ENCODE peak calls at places on chromosomes 4 and X, in ten cellular contexts. S is stimulated activated CD4-positive, alpha-beta T cell treated with anti-CD3 and anti-CD28 coated beads, Interleukin-2, amount 100 ng/mL, for 24 hours; C is EH; T is AG09319; Z is tibial nerve; F is NCI-H510A treated with DMSO at 0.1 percent for 48 hours; X is endothelial cell of umbilical vein; L is substantia nigra; H is activated CD4-positive, alpha-beta T cell treated with anti-CD3 and anti-CD28 coated beads, Interleukin-2, amount 10 ng/mL, durations not matched to agents 7 days and 5 days; K is C1 segment of cervical spinal cord. Q is an unnamed sample.

GRCh38 chr4:10808591-10808990 is 124.0 kb upstream of the CLNK start:
- DNase-seq in H (no peak), Z (no peak), S (no peak), K (peak; percentile 74), T (no peak), F (no peak), C (peak; percentile 12), L (peak; percentile 67), X (no peak), Q (no peak)

GRCh38 chr4:62717144-62717543 is 1517.0 kb downstream of the ADGRL3 start:
- DNase-seq in C (no peak), Z (no peak), K (no peak), L (no peak), S (no peak), T (no peak), H (no peak), F (no peak), X (no peak), Q (no peak)

GRCh38 chrX:77493677-77494553 is 46.7 kb downstream of the FGF16 start:
- DNase-seq in T (peak; percentile 10), C (peak; percentile 87), S (no peak), K (no peak), F (no peak), X (no peak), H (no peak), L (no peak), Z (no peak), Q (no peak)

GRCh38 chrX:42725196-42725595 is 52.8 kb downstream of the PPP1R2C start:
- DNase-seq in X (no peak), S (no peak), C (no peak), H (no peak), L (no peak), K (no peak), Z (no peak), F (no peak), T (no peak), Q (no peak)

GRCh38 chr4:85243857-85244256 is 231.1 kb upstream of the ARHGAP24 start:
- DNase-seq in F (peak; percentile 6), C (no peak), S (no peak), Z (no peak), X (no peak), K (no peak), L (no peak), H (no peak), T (no peak), Q (no peak)

GRCh38 chr4:179626687-179627086 is 2184.4 kb upstream of the AGA start:
- DNase-seq in F (no peak), Z (no peak), S (no peak), H (no peak), X (no peak), L (no peak), C (no peak), T (no peak), K (no peak), Q (no peak)

GRCh38 chr4:23747131-23747752 is 142.6 kb downstream of the PPARGC1A start:
- DNase-seq in L (peak; percentile 41), H (no peak), F (no peak), Z (no peak), X (no peak), K (peak; percentile 12), C (no peak), S (no peak), T (no peak), Q (no peak)

GRCh38 chr4:176635372-176636261 is 157.1 kb downstream of the VEGFC start:
- DNase-seq in L (no peak), Z (no peak), X (peak; percentile 68), T (peak; percentile 25), S (no peak), K (no peak), F (no peak), C (peak; percentile 77), H (no peak), Q (no peak)

GRCh38 chr4:187077749-187078148 is 354.1 kb upstream of the FAT1 start:
- DNase-seq in F (no peak), T (no peak), H (no peak), K (no peak), Z (no peak), L (no peak), S (no peak), C (no peak), X (no peak), Q (no peak)

GRCh38 chr4:10295326-10295725 is 161.9 kb downstream of the ZNF518B start:
- DNase-seq in X (no peak), T (no peak), K (no peak), S (no peak), F (no peak), L (no peak), Z (no peak), C (peak; percentile 41), H (no peak), Q (no peak)

GRCh38 chrX:131841496-131842410 is 181.3 kb upstream of the STK26 start:
- DNase-seq in C (peak; percentile 40), T (peak; percentile 14), X (peak; percentile 19), H (peak; percentile 36), K (no peak), F (peak; percentile 46), L (peak; percentile 10), Z (no peak), S (no peak), Q (no peak)

Q was measured in cortex of kidney.